ENCODE peak calls at places on chromosomes 4 and X, in ten cellular contexts. J is suprapubic skin; U is KBM-7; I is M059J; Y is endothelial cell; R is NCI-H1092; L is activated T-helper 2 cell treated with anti-CD3 and anti-CD28 coated beads, Interferon-gamma antibody, Interleukin-2, Interleukin-4, amounts not matched to agents 10 μg/mL and 5 μg/mL and 100 μg/mL, durations not matched to agents 14 hours and 24 hours and 36 hours; D is ELR; E is HEK293T; H is Peyer's patch. K is an unnamed sample.

GRCh38 chrX:40326186-40326965 is 228.6 kb upstream of the BCOR start:
- DNase-seq in J (no peak), L (no peak), R (no peak), E (no peak), U (no peak), I (peak), H (no peak), Y (no peak), D (peak), K (no peak)

GRCh38 chr4:4752576-4753401 is 106.7 kb upstream of the MSX1 start:
- DNase-seq in J (no peak), I (peak), L (no peak), R (no peak), E (no peak), D (no peak), Y (no peak), H (no peak), U (no peak), K (no peak)

GRCh38 chr4:85732124-85732523 is 257.2 kb downstream of the ARHGAP24 start:
- DNase-seq in E (no peak), D (no peak), L (no peak), U (no peak), Y (no peak), I (no peak), H (no peak), J (no peak), R (no peak), K (no peak)

GRCh38 chr4:129092636-129093172 is 635 bp downstream of the SCLT1 start:
- DNase-seq in J (no peak), I (peak), L (no peak), R (no peak), D (peak), E (no peak), Y (no peak), U (no peak), H (no peak), K (no peak)

GRCh38 chr4:132123870-132124623 is 1025.0 kb upstream of the PCDH10 start:
- DNase-seq in I (peak), H (no peak), J (no peak), R (no peak), Y (no peak), L (no peak), D (peak), U (no peak), E (no peak), K (no peak)

GRCh38 chrX:153873282-153874090 is 12.5 kb downstream of the L1CAM start:
- DNase-seq in I (no peak), Y (no peak), H (no peak), E (no peak), R (no peak), U (no peak), J (no peak), L (no peak), D (no peak), K (no peak)

GRCh38 chrX:68669094-68669830 is 21.8 kb downstream of the STARD8 start:
- DNase-seq in E (peak), J (no peak), Y (no peak), H (no peak), R (no peak), L (no peak), U (no peak), D (no peak), I (no peak), K (no peak)

GRCh38 chr4:87342872-87343271 is 20.2 kb upstream of the HSD17B13 start:
- DNase-seq in R (no peak), U (no peak), I (no peak), J (no peak), D (no peak), H (no peak), E (no peak), L (no peak), Y (no peak), K (no peak)

GRCh38 chrX:133838761-133839676 is 146.4 kb downstream of the GPC3 start:
- DNase-seq in J (no peak), H (peak), L (no peak), R (no peak), I (peak), D (peak), E (peak), U (peak), Y (peak), K (no peak)

GRCh38 chr4:119729815-119730643 is 101.4 kb upstream of the PDE5A start:
- DNase-seq in R (no peak), J (no peak), I (peak), Y (no peak), L (no peak), H (peak), E (peak), U (no peak), D (peak), K (no peak)

GRCh38 chr4:186104114-186104894 is at the start of gene FAM149A:
- DNase-seq in U (peak), L (peak), H (peak), D (no peak), E (peak), Y (no peak), I (no peak), R (peak), J (no peak), K (peak)

GRCh38 chrX:125205084-125205917 is 114.4 kb upstream of the TEX13C start:
- DNase-seq in U (peak), H (peak), I (peak), J (peak), E (peak), D (no peak), R (no peak), L (no peak), Y (peak), K (no peak)

GRCh38 chr4:6902318-6903042 is 7.1 kb upstream of the TBC1D14 start:
- DNase-seq in H (peak), Y (no peak), U (no peak), I (no peak), R (no peak), L (no peak), J (peak), D (no peak), E (no peak), K (no peak)

GRCh38 chr4:80321341-80321740 is 14.2 kb upstream of the CFAP299 start:
- DNase-seq in U (no peak), R (no peak), H (no peak), J (no peak), Y (no peak), L (no peak), E (no peak), D (no peak), I (no peak), K (no peak)

GRCh38 chr4:142818009-142818408 is 28.1 kb downstream of the INPP4B start:
- DNase-seq in D (peak), H (no peak), Y (no peak), E (no peak), I (peak), L (no peak), U (no peak), J (no peak), R (no peak), K (no peak)

GRCh38 chr4:145093638-145094037 is 4.4 kb downstream of the ANAPC10 start:
- DNase-seq in U (no peak), L (no peak), J (no peak), R (no peak), D (no peak), E (no peak), I (no peak), Y (no peak), H (no peak), K (no peak)

GRCh38 chr4:15149842-15150592 is 147.7 kb downstream of the CPEB2 start:
- DNase-seq in U (peak), J (peak), R (peak), L (no peak), Y (peak), I (peak), D (peak), H (peak), E (peak), K (no peak)

GRCh38 chr4:21134994-21135393 is 434.7 kb downstream of the PACRGL start:
- DNase-seq in L (no peak), R (peak), I (peak), D (peak), U (peak), J (no peak), H (no peak), Y (peak), E (no peak), K (no peak)

GRCh38 chr4:37434469-37434868 is 189.9 kb downstream of the NWD2 start:
- DNase-seq in Y (no peak), U (no peak), H (no peak), D (peak), L (no peak), R (no peak), J (no peak), E (no peak), I (peak), K (no peak)

GRCh38 chr4:182826391-182826790 is 90.8 kb downstream of the DCTD start:
- DNase-seq in D (no peak), J (no peak), R (no peak), L (peak), E (no peak), Y (no peak), U (peak), H (no peak), I (no peak), K (no peak)

GRCh38 chrX:139120760-139121159 is 409.2 kb upstream of the FGF13 start:
- DNase-seq in E (no peak), Y (no peak), R (no peak), U (no peak), J (no peak), H (no peak), D (peak), L (no peak), I (peak), K (no peak)

GRCh38 chr4:73817341-73817740 is 19.1 kb upstream of the CXCL6 start:
- DNase-seq in J (no peak), H (no peak), U (no peak), R (no peak), Y (no peak), D (no peak), E (no peak), I (no peak), L (no peak), K (no peak)

GRCh38 chr4:37976513-37976912 is 16.3 kb downstream of the PTTG2 start:
- DNase-seq in I (no peak), U (no peak), E (no peak), D (peak), L (no peak), J (no peak), H (no peak), R (no peak), Y (no peak), K (no peak)

GRCh38 chr4:62912531-62912930 is 1496.7 kb downstream of the TECRL start:
- DNase-seq in U (no peak), J (no peak), I (no peak), L (no peak), Y (no peak), H (no peak), D (peak), R (peak), E (no peak), K (no peak)

GRCh38 chr4:138204507-138204906 is 37.6 kb downstream of the SLC7A11 start:
- DNase-seq in U (no peak), H (no peak), Y (no peak), D (no peak), L (no peak), E (no peak), I (no peak), J (no peak), R (no peak), K (no peak)

GRCh38 chr4:7411491-7411890 is 23.2 kb downstream of the PSAPL1 start:
- DNase-seq in L (no peak), E (no peak), Y (no peak), R (no peak), U (no peak), I (no peak), H (no peak), J (no peak), D (no peak), K (no peak)

GRCh38 chr4:106316773-106317409 is 541 bp downstream of the AIMP1 start:
- DNase-seq in R (no peak), Y (no peak), L (no peak), E (no peak), D (no peak), H (no peak), I (peak), J (no peak), U (no peak), K (no peak)

GRCh38 chr4:53855886-53856260 is 208.5 kb downstream of the CHIC2 start:
- DNase-seq in E (no peak), R (no peak), L (no peak), J (no peak), H (no peak), U (no peak), I (peak), Y (no peak), D (peak), K (no peak)

GRCh38 chr4:252065-252601 is 53.1 kb downstream of the ZNF732 start:
- DNase-seq in J (no peak), Y (no peak), E (no peak), R (no peak), U (no peak), H (no peak), I (no peak), L (no peak), D (no peak), K (no peak)

GRCh38 chrX:130057209-130057608 is 53.1 kb downstream of the ELF4 start:
- DNase-seq in Y (peak), L (no peak), I (no peak), J (no peak), E (no peak), R (no peak), H (no peak), D (no peak), U (no peak), K (no peak)

GRCh38 chrX:13082286-13083065 is 38.1 kb upstream of the FAM9C start:
- DNase-seq in L (no peak), E (no peak), H (no peak), I (no peak), J (no peak), Y (no peak), U (no peak), D (no peak), R (no peak), K (no peak)

GRCh38 chr4:151745727-151746231 is 15.0 kb downstream of the GATB start:
- DNase-seq in U (no peak), D (peak), L (no peak), J (no peak), R (no peak), H (no peak), I (no peak), Y (no peak), E (no peak), K (no peak)

GRCh38 chr4:13294961-13295605 is 189.1 kb downstream of the RAB28 start:
- DNase-seq in Y (no peak), H (no peak), R (no peak), I (peak), L (no peak), J (no peak), U (no peak), D (no peak), E (no peak), K (no peak)

GRCh38 chrX:38900719-38901118 is 99.5 kb downstream of the MID1IP1 start:
- DNase-seq in H (no peak), E (no peak), I (no peak), Y (no peak), J (no peak), U (no peak), D (no peak), L (no peak), R (no peak), K (no peak)

GRCh38 chr4:57137261-57137660 is 27.1 kb upstream of the IGFBP7 start:
- DNase-seq in I (peak), Y (no peak), R (no peak), H (no peak), U (no peak), D (peak), L (no peak), E (no peak), J (no peak), K (no peak)

GRCh38 chr4:83771113-83771705 is 235.3 kb downstream of the GPAT3 start:
- DNase-seq in J (no peak), D (peak), I (peak), L (no peak), Y (peak), U (peak), H (no peak), E (peak), R (no peak), K (no peak)

GRCh38 chrX:41666251-41666650 is 22.5 kb upstream of the GPR34 start:
- DNase-seq in E (no peak), D (no peak), J (no peak), L (no peak), H (no peak), U (peak), R (no peak), Y (no peak), I (peak), K (no peak)

GRCh38 chr4:11404431-11404830 is 24.3 kb downstream of the HS3ST1 start:
- DNase-seq in H (no peak), L (no peak), U (no peak), E (no peak), Y (no peak), R (no peak), J (no peak), I (no peak), D (no peak), K (no peak)

GRCh38 chrX:13690836-13691235 is 1.9 kb downstream of the RAB9A start:
- DNase-seq in I (no peak), E (no peak), H (no peak), J (no peak), Y (no peak), D (peak), U (no peak), L (no peak), R (no peak), K (no peak)

GRCh38 chr4:4526401-4526800 is 15.4 kb downstream of the STX18 start:
- DNase-seq in L (no peak), E (no peak), R (no peak), Y (no peak), D (no peak), J (no peak), U (no peak), H (no peak), I (no peak), K (no peak)

K was measured in NCI-H2107.